ENCODE peak calls at places on chromosomes 16 and 17, in five cellular contexts. G is GM18507; R is cardiac muscle cell; U is activated gamma-delta T cell treated with Interleukin-2 at 50 U/mL for 16 hours; F is stimulated activated CD4-positive, alpha-beta T cell treated with anti-CD3 and anti-CD28 coated beads, Interleukin-4, amount 100 ng/mL, for 24 hours. Z is an unnamed sample.
A peak's percentile ranks its signal among the peaks of the same experiment; 100 is the strongest.

GRCh38 chr16:24645739-24646645 is 83.5 kb upstream of the TNRC6A start:
- DNase-seq in U (no peak), R (peak; percentile 99), F (no peak), G (no peak), Z (no peak)

GRCh38 chr16:66150691-66151090 is 215.8 kb upstream of the CDH5 start:
- DNase-seq in F (no peak), R (peak; percentile 62), U (no peak), G (no peak), Z (no peak)

GRCh38 chr16:7185689-7186088 is 147.0 kb upstream of the RBFOX1 start:
- DNase-seq in R (no peak), G (no peak), F (no peak), U (no peak), Z (peak; percentile 45)

GRCh38 chr17:55062921-55063320 is 94.4 kb downstream of the STXBP4 start:
- DNase-seq in R (no peak), F (no peak), U (no peak), G (no peak), Z (no peak)

GRCh38 chr17:10151667-10152496 is 46.5 kb downstream of the GAS7 start:
- DNase-seq in G (no peak), R (peak; percentile 32), U (no peak), F (no peak), Z (no peak)

GRCh38 chr16:77599793-77600415 is 122.4 kb upstream of the NUDT7 start:
- DNase-seq in F (peak; percentile 17), U (no peak), G (no peak), R (peak; percentile 58), Z (peak; percentile 58)

GRCh38 chr17:73089918-73090317 is 2.6 kb downstream of the SLC39A11 start:
- DNase-seq in G (no peak), F (no peak), U (no peak), R (no peak), Z (no peak)

GRCh38 chr17:2050871-2051387 is 4.0 kb upstream of the HIC1 start:
- DNase-seq in R (peak; percentile 75), G (no peak), F (no peak), U (no peak), Z (no peak)

GRCh38 chr16:12449795-12450194 is 353.9 kb downstream of the CPPED1 start:
- DNase-seq in U (no peak), F (peak; percentile 32), R (no peak), G (no peak), Z (no peak)

GRCh38 chr16:70777973-70778406 is 23.0 kb downstream of the VAC14 start:
- DNase-seq in U (no peak), G (no peak), F (no peak), R (no peak), Z (no peak)

GRCh38 chr16:89216315-89217137 is 977 bp upstream of the ZNF778 start:
- DNase-seq in F (peak; percentile 84), R (peak; percentile 77), U (peak; percentile 84), G (peak; percentile 62), Z (peak; percentile 83)

GRCh38 chr17:7882629-7883028 is 6.0 kb upstream of the CHD3 start:
- DNase-seq in G (no peak), U (no peak), R (no peak), F (no peak), Z (no peak)

GRCh38 chr16:85479972-85480726 is 133.0 kb upstream of the GSE1 start:
- DNase-seq in G (peak; percentile 54), U (no peak), R (no peak), F (no peak), Z (peak; percentile 37)

GRCh38 chr17:80105762-80106161 is 4.4 kb downstream of the GAA start:
- DNase-seq in F (no peak), G (no peak), R (peak; percentile 27), U (no peak), Z (no peak)

GRCh38 chr17:74671031-74671771 is 41.5 kb downstream of the CD300LF start:
- DNase-seq in G (no peak), U (peak; percentile 68), F (peak; percentile 76), R (peak; percentile 90), Z (peak; percentile 83)

GRCh38 chr17:55577011-55577586 is 65.8 kb upstream of the SMIM36 start:
- DNase-seq in G (no peak), F (peak; percentile 57), U (no peak), R (peak; percentile 72), Z (no peak)